ENCODE peak calls at places on chromosomes 3 and 15, in five cellular contexts. One of them, this sample, is unnamed.

GRCh38 chr3:162338514-162338913 is 841.9 kb downstream of the OTOL1 start:
- DNase-seq in T-helper 2 cell: no peak
- DNase-seq in thoracic aorta: no peak
- DNase-seq in coronary artery: no peak
- DNase-seq in M059J: peak; percentile 69
- DNase-seq in this sample: peak; percentile 13

GRCh38 chr15:31320022-31320421 is 6.6 kb upstream of the KLF13 start:
- DNase-seq in T-helper 2 cell: no peak
- DNase-seq in thoracic aorta: no peak
- DNase-seq in coronary artery: no peak
- DNase-seq in M059J: no peak
- DNase-seq in this sample: no peak

GRCh38 chr3:46112296-46112695 is 85.0 kb upstream of the XCR1 start:
- DNase-seq in T-helper 2 cell: no peak
- DNase-seq in thoracic aorta: no peak
- DNase-seq in coronary artery: no peak
- DNase-seq in M059J: peak; percentile 94
- DNase-seq in this sample: no peak

GRCh38 chr3:174505266-174505665 is 353.9 kb upstream of the NAALADL2 start:
- DNase-seq in T-helper 2 cell: no peak
- DNase-seq in thoracic aorta: no peak
- DNase-seq in coronary artery: no peak
- DNase-seq in M059J: no peak
- DNase-seq in this sample: no peak

GRCh38 chr3:154095832-154096421 is 25.3 kb upstream of the ARHGEF26 start:
- DNase-seq in T-helper 2 cell: no peak
- DNase-seq in thoracic aorta: no peak
- DNase-seq in coronary artery: no peak
- DNase-seq in M059J: peak; percentile 28
- DNase-seq in this sample: peak; percentile 12

GRCh38 chr3:183500981-183501704 is 54.4 kb downstream of the KLHL6 start:
- DNase-seq in T-helper 2 cell: no peak
- DNase-seq in thoracic aorta: no peak
- DNase-seq in coronary artery: no peak
- DNase-seq in M059J: no peak
- DNase-seq in this sample: no peak

GRCh38 chr3:54731697-54732445 is 196.0 kb downstream of the LRTM1 start:
- DNase-seq in T-helper 2 cell: no peak
- DNase-seq in thoracic aorta: no peak
- DNase-seq in coronary artery: no peak
- DNase-seq in M059J: no peak
- DNase-seq in this sample: no peak

GRCh38 chr3:45055411-45056143 is 29.5 kb downstream of the CLEC3B start:
- DNase-seq in T-helper 2 cell: no peak
- DNase-seq in thoracic aorta: no peak
- DNase-seq in coronary artery: no peak
- DNase-seq in M059J: peak; percentile 85
- DNase-seq in this sample: no peak

GRCh38 chr15:101349497-101349951 is 54.5 kb upstream of the SNRPA1 start:
- DNase-seq in T-helper 2 cell: no peak
- DNase-seq in thoracic aorta: no peak
- DNase-seq in coronary artery: no peak
- DNase-seq in M059J: no peak
- DNase-seq in this sample: no peak

GRCh38 chr15:57138260-57138895 is 219.9 kb downstream of the TCF12 start:
- DNase-seq in T-helper 2 cell: no peak
- DNase-seq in thoracic aorta: no peak
- DNase-seq in coronary artery: no peak
- DNase-seq in M059J: peak; percentile 50
- DNase-seq in this sample: peak; percentile 37

GRCh38 chr15:76764004-76764403 is 141.1 kb downstream of the SCAPER start:
- DNase-seq in T-helper 2 cell: no peak
- DNase-seq in thoracic aorta: no peak
- DNase-seq in coronary artery: no peak
- DNase-seq in M059J: no peak
- DNase-seq in this sample: no peak

GRCh38 chr3:126911162-126912026 is 71.5 kb upstream of the PLXNA1 start:
- DNase-seq in T-helper 2 cell: no peak
- DNase-seq in thoracic aorta: no peak
- DNase-seq in coronary artery: no peak
- DNase-seq in M059J: peak; percentile 100
- DNase-seq in this sample: peak; percentile 79

GRCh38 chr3:177589921-177590336 is 392.6 kb upstream of the TBL1XR1 start:
- DNase-seq in T-helper 2 cell: no peak
- DNase-seq in thoracic aorta: no peak
- DNase-seq in coronary artery: no peak
- DNase-seq in M059J: peak; percentile 97
- DNase-seq in this sample: peak; percentile 77

GRCh38 chr3:53254810-53255359 is 937 bp downstream of the TKT start:
- DNase-seq in T-helper 2 cell: no peak
- DNase-seq in thoracic aorta: no peak
- DNase-seq in coronary artery: no peak
- DNase-seq in M059J: peak; percentile 67
- DNase-seq in this sample: peak; percentile 43

GRCh38 chr15:71440479-71441071 is 325.3 kb downstream of the THSD4 start:
- DNase-seq in T-helper 2 cell: no peak
- DNase-seq in thoracic aorta: no peak
- DNase-seq in coronary artery: no peak
- DNase-seq in M059J: peak; percentile 66
- DNase-seq in this sample: peak; percentile 54

GRCh38 chr3:36907911-36908646 is 36.8 kb downstream of the TRANK1 start:
- DNase-seq in T-helper 2 cell: peak; percentile 28
- DNase-seq in thoracic aorta: no peak
- DNase-seq in coronary artery: no peak
- DNase-seq in M059J: peak; percentile 79
- DNase-seq in this sample: peak; percentile 57

GRCh38 chr3:183563686-183563941 is 8.1 kb upstream of the KLHL6 start:
- DNase-seq in T-helper 2 cell: no peak
- DNase-seq in thoracic aorta: no peak
- DNase-seq in coronary artery: no peak
- DNase-seq in M059J: no peak
- DNase-seq in this sample: no peak

GRCh38 chr3:138060792-138061191 is 50.8 kb downstream of the CLDN18 start:
- DNase-seq in T-helper 2 cell: no peak
- DNase-seq in thoracic aorta: no peak
- DNase-seq in coronary artery: no peak
- DNase-seq in M059J: no peak
- DNase-seq in this sample: no peak

GRCh38 chr3:66261318-66261717 is 40.5 kb downstream of the SLC25A26 start:
- DNase-seq in T-helper 2 cell: no peak
- DNase-seq in thoracic aorta: no peak
- DNase-seq in coronary artery: no peak
- DNase-seq in M059J: peak; percentile 26
- DNase-seq in this sample: no peak

GRCh38 chr3:16993227-16993626 is 108.5 kb downstream of the PLCL2 start:
- DNase-seq in T-helper 2 cell: no peak
- DNase-seq in thoracic aorta: no peak
- DNase-seq in coronary artery: no peak
- DNase-seq in M059J: peak; percentile 29
- DNase-seq in this sample: peak; percentile 40

GRCh38 chr3:48219543-48219942 is 3.8 kb upstream of the CAMP start:
- DNase-seq in T-helper 2 cell: no peak
- DNase-seq in thoracic aorta: no peak
- DNase-seq in coronary artery: no peak
- DNase-seq in M059J: no peak
- DNase-seq in this sample: peak; percentile 18

GRCh38 chr3:99777708-99778107 is 40.0 kb upstream of the CMSS1 start:
- DNase-seq in T-helper 2 cell: no peak
- DNase-seq in thoracic aorta: no peak
- DNase-seq in coronary artery: no peak
- DNase-seq in M059J: no peak
- DNase-seq in this sample: no peak

GRCh38 chr3:87033205-87033604 is 42.3 kb upstream of the VGLL3 start:
- DNase-seq in T-helper 2 cell: no peak
- DNase-seq in thoracic aorta: no peak
- DNase-seq in coronary artery: no peak
- DNase-seq in M059J: no peak
- DNase-seq in this sample: no peak

GRCh38 chr3:155946178-155946577 is 75.7 kb downstream of the GMPS start:
- DNase-seq in T-helper 2 cell: no peak
- DNase-seq in thoracic aorta: no peak
- DNase-seq in coronary artery: no peak
- DNase-seq in M059J: peak; percentile 80
- DNase-seq in this sample: peak; percentile 60

GRCh38 chr15:71103102-71103676 is 12.1 kb upstream of the THSD4 start:
- DNase-seq in T-helper 2 cell: no peak
- DNase-seq in thoracic aorta: no peak
- DNase-seq in coronary artery: peak; percentile 43
- DNase-seq in M059J: peak; percentile 54
- DNase-seq in this sample: no peak

GRCh38 chr3:89578253-89578529 is 470.8 kb downstream of the EPHA3 start:
- DNase-seq in T-helper 2 cell: no peak
- DNase-seq in thoracic aorta: no peak
- DNase-seq in coronary artery: no peak
- DNase-seq in M059J: no peak
- DNase-seq in this sample: no peak

GRCh38 chr3:42220436-42220835 is 45.5 kb downstream of the CCK start:
- DNase-seq in T-helper 2 cell: no peak
- DNase-seq in thoracic aorta: no peak
- DNase-seq in coronary artery: no peak
- DNase-seq in M059J: no peak
- DNase-seq in this sample: no peak

GRCh38 chr15:52093167-52093538 is 19.4 kb downstream of the BCL2L10 start:
- DNase-seq in T-helper 2 cell: no peak
- DNase-seq in thoracic aorta: no peak
- DNase-seq in coronary artery: no peak
- DNase-seq in M059J: peak; percentile 28
- DNase-seq in this sample: no peak

GRCh38 chr15:70856884-70857546 is 3.1 kb upstream of the LARP6 start:
- DNase-seq in T-helper 2 cell: no peak
- DNase-seq in thoracic aorta: peak; percentile 58
- DNase-seq in coronary artery: peak; percentile 92
- DNase-seq in M059J: peak; percentile 95
- DNase-seq in this sample: peak; percentile 99

GRCh38 chr15:63420333-63420741 is 38.7 kb upstream of the CA12 start:
- DNase-seq in T-helper 2 cell: no peak
- DNase-seq in thoracic aorta: no peak
- DNase-seq in coronary artery: no peak
- DNase-seq in M059J: peak; percentile 54
- DNase-seq in this sample: no peak

GRCh38 chr15:73952171-73952912 is 26.1 kb downstream of the LOXL1 start:
- DNase-seq in T-helper 2 cell: no peak
- DNase-seq in thoracic aorta: no peak
- DNase-seq in coronary artery: no peak
- DNase-seq in M059J: no peak
- DNase-seq in this sample: no peak

GRCh38 chr3:108552267-108553159 is 36.7 kb downstream of the CIP2A start:
- DNase-seq in T-helper 2 cell: no peak
- DNase-seq in thoracic aorta: no peak
- DNase-seq in coronary artery: no peak
- DNase-seq in M059J: peak; percentile 48
- DNase-seq in this sample: peak; percentile 32

GRCh38 chr15:31925541-31925940 is 104.8 kb upstream of the CHRNA7 start:
- DNase-seq in T-helper 2 cell: no peak
- DNase-seq in thoracic aorta: no peak
- DNase-seq in coronary artery: no peak
- DNase-seq in M059J: no peak
- DNase-seq in this sample: no peak

GRCh38 chr3:59695858-59696257 is 646.0 kb upstream of the CFAP20DC start:
- DNase-seq in T-helper 2 cell: no peak
- DNase-seq in thoracic aorta: no peak
- DNase-seq in coronary artery: no peak
- DNase-seq in M059J: no peak
- DNase-seq in this sample: no peak

GRCh38 chr3:124800511-124801374 is 70.5 kb downstream of the UMPS start:
- DNase-seq in T-helper 2 cell: no peak
- DNase-seq in thoracic aorta: no peak
- DNase-seq in coronary artery: peak; percentile 65
- DNase-seq in M059J: no peak
- DNase-seq in this sample: no peak

GRCh38 chr3:160183375-160184076 is 41.7 kb upstream of the C3orf80 start:
- DNase-seq in T-helper 2 cell: no peak
- DNase-seq in thoracic aorta: no peak
- DNase-seq in coronary artery: no peak
- DNase-seq in M059J: no peak
- DNase-seq in this sample: peak; percentile 44

GRCh38 chr3:36741285-36741684 is 23.1 kb downstream of the DCLK3 start:
- DNase-seq in T-helper 2 cell: no peak
- DNase-seq in thoracic aorta: no peak
- DNase-seq in coronary artery: no peak
- DNase-seq in M059J: no peak
- DNase-seq in this sample: peak; percentile 18

GRCh38 chr3:3170998-3171397 is 8.5 kb downstream of the CRBN start:
- DNase-seq in T-helper 2 cell: no peak
- DNase-seq in thoracic aorta: no peak
- DNase-seq in coronary artery: no peak
- DNase-seq in M059J: peak; percentile 19
- DNase-seq in this sample: no peak

GRCh38 chr3:39126532-39127071 is 19.1 kb downstream of the TTC21A start:
- DNase-seq in T-helper 2 cell: no peak
- DNase-seq in thoracic aorta: no peak
- DNase-seq in coronary artery: no peak
- DNase-seq in M059J: no peak
- DNase-seq in this sample: peak; percentile 25

This sample was measured in stromal cell of bone marrow.